ENCODE peak calls at places on chromosomes 7 and 10, in five cellular contexts. F, P, M, G and Z are unnamed samples.

GRCh38 chr10:5904227-5904626 is 14.2 kb downstream of the FBH1 start:
- DNase-seq in F (no peak), P (no peak), M (no peak), G (no peak), Z (no peak)

GRCh38 chr10:62058896-62059423 is 157.5 kb downstream of the ARID5B start:
- DNase-seq in F (no peak), P (no peak), M (no peak), G (peak; percentile 75), Z (no peak)

GRCh38 chr7:27202018-27202740 is 2.3 kb upstream of the HOXA13 start:
- DNase-seq in F (no peak), P (no peak), M (no peak), G (no peak), Z (no peak)

GRCh38 chr7:90192876-90193765 is 18.4 kb upstream of the STEAP2 start:
- DNase-seq in F (no peak), P (no peak), M (no peak), G (peak; percentile 89), Z (peak; percentile 26)

GRCh38 chr10:53619678-53620077 is 847.1 kb upstream of the MBL2 start:
- DNase-seq in F (no peak), P (no peak), M (no peak), G (peak; percentile 0), Z (no peak)

GRCh38 chr10:73653701-73654100 is 2.1 kb downstream of the SYNPO2L start:
- DNase-seq in F (no peak), P (no peak), M (no peak), G (peak; percentile 41), Z (peak; percentile 87)

GRCh38 chr10:113133497-113133896 is 183.4 kb downstream of the TCF7L2 start:
- DNase-seq in F (no peak), P (no peak), M (no peak), G (peak; percentile 78), Z (peak; percentile 68)

GRCh38 chr7:92916751-92917369 is 80.5 kb upstream of the CDK6 start:
- DNase-seq in F (no peak), P (no peak), M (no peak), G (peak; percentile 69), Z (peak; percentile 75)

GRCh38 chr7:56062382-56062781 is 1.7 kb upstream of the SUMF2 start:
- DNase-seq in F (no peak), P (no peak), M (no peak), G (peak; percentile 77), Z (peak; percentile 81)

GRCh38 chr7:45033261-45033930 is 33.4 kb downstream of the CCM2 start:
- DNase-seq in F (no peak), P (no peak), M (no peak), G (peak; percentile 51), Z (peak; percentile 11)

GRCh38 chr7:16839646-16840045 is 34.8 kb upstream of the AGR2 start:
- DNase-seq in F (no peak), P (no peak), M (no peak), G (peak; percentile 68), Z (peak; percentile 9)

GRCh38 chr7:138075350-138075749 is 909 bp upstream of the AKR1D1 start:
- DNase-seq in F (no peak), P (no peak), M (no peak), G (no peak), Z (no peak)

GRCh38 chr7:116426428-116427156 is 72.9 kb upstream of the CAV2 start:
- DNase-seq in F (no peak), P (no peak), M (no peak), G (peak; percentile 94), Z (peak; percentile 92)

GRCh38 chr7:155188821-155189599 is 108.7 kb upstream of the INSIG1 start:
- DNase-seq in F (no peak), P (no peak), M (peak; percentile 61), G (peak; percentile 51), Z (peak; percentile 47)

GRCh38 chr10:69428138-69428537 is 11.4 kb upstream of the TACR2 start:
- DNase-seq in F (no peak), P (no peak), M (no peak), G (no peak), Z (no peak)

GRCh38 chr7:23956769-23957556 is 246.9 kb downstream of the STK31 start:
- DNase-seq in F (no peak), P (no peak), M (no peak), G (peak; percentile 52), Z (peak; percentile 41)

GRCh38 chr7:23074443-23075244 is 30.9 kb upstream of the KLHL7 start:
- DNase-seq in F (no peak), P (no peak), M (no peak), G (peak; percentile 27), Z (peak; percentile 47)

GRCh38 chr10:5442056-5442989 is 30.0 kb downstream of the NET1 start:
- DNase-seq in F (no peak), P (no peak), M (no peak), G (peak; percentile 63), Z (peak; percentile 71)

GRCh38 chr7:80284848-80285247 is 150.2 kb downstream of the GNAI1 start:
- DNase-seq in F (no peak), P (no peak), M (no peak), G (peak; percentile 81), Z (peak; percentile 97)

GRCh38 chr10:62112325-62112724 is 156.3 kb downstream of the RTKN2 start:
- DNase-seq in F (no peak), P (no peak), M (no peak), G (peak; percentile 41), Z (no peak)